ENCODE peak calls at places on chromosomes 7 and 10, in eight cellular contexts. One of them, this sample, is unnamed.

GRCh38 chr10:78472542-78472890 is 438.9 kb downstream of the RPS24 start:
- DNase-seq in transverse colon: no peak
- DNase-seq in ovary: peak; percentile 39
- DNase-seq in stomach: no peak
- DNase-seq in SK-N-SH: peak; percentile 69
- DNase-seq in suprapubic skin: no peak
- DNase-seq in sigmoid colon: no peak
- DNase-seq in GM12878: no peak
- DNase-seq in this sample: no peak

GRCh38 chr10:119406888-119407777 is 135.4 kb downstream of the RGS10 start:
- DNase-seq in transverse colon: no peak
- DNase-seq in ovary: no peak
- DNase-seq in stomach: no peak
- DNase-seq in SK-N-SH: no peak
- DNase-seq in suprapubic skin: no peak
- DNase-seq in sigmoid colon: no peak
- DNase-seq in GM12878: peak; percentile 12
- DNase-seq in this sample: no peak

GRCh38 chr7:128103498-128104108 is 72.4 kb upstream of the LRRC4 start:
- DNase-seq in transverse colon: no peak
- DNase-seq in ovary: peak; percentile 74
- DNase-seq in stomach: no peak
- DNase-seq in SK-N-SH: peak; percentile 66
- DNase-seq in suprapubic skin: no peak
- DNase-seq in sigmoid colon: no peak
- DNase-seq in GM12878: no peak
- DNase-seq in this sample: peak; percentile 32

GRCh38 chr10:51109821-51110533 is 35.7 kb downstream of the PRKG1 start:
- DNase-seq in transverse colon: no peak
- DNase-seq in ovary: no peak
- DNase-seq in stomach: no peak
- DNase-seq in SK-N-SH: no peak
- DNase-seq in suprapubic skin: no peak
- DNase-seq in sigmoid colon: no peak
- DNase-seq in GM12878: no peak
- DNase-seq in this sample: no peak

GRCh38 chr10:62464308-62464707 is 90.1 kb downstream of the ZNF365 start:
- DNase-seq in transverse colon: no peak
- DNase-seq in ovary: no peak
- DNase-seq in stomach: no peak
- DNase-seq in SK-N-SH: no peak
- DNase-seq in suprapubic skin: no peak
- DNase-seq in sigmoid colon: no peak
- DNase-seq in GM12878: no peak
- DNase-seq in this sample: no peak

GRCh38 chr10:65040796-65041195 is 1519.6 kb downstream of the REEP3 start:
- DNase-seq in transverse colon: no peak
- DNase-seq in ovary: no peak
- DNase-seq in stomach: no peak
- DNase-seq in SK-N-SH: no peak
- DNase-seq in suprapubic skin: no peak
- DNase-seq in sigmoid colon: no peak
- DNase-seq in GM12878: no peak
- DNase-seq in this sample: no peak

GRCh38 chr7:148914208-148914777 is 30.2 kb upstream of the EZH2 start:
- DNase-seq in transverse colon: no peak
- DNase-seq in ovary: no peak
- DNase-seq in stomach: no peak
- DNase-seq in SK-N-SH: no peak
- DNase-seq in suprapubic skin: no peak
- DNase-seq in sigmoid colon: no peak
- DNase-seq in GM12878: no peak
- DNase-seq in this sample: no peak

GRCh38 chr7:127845497-127846214 is 185.6 kb downstream of the LRRC4 start:
- DNase-seq in transverse colon: no peak
- DNase-seq in ovary: no peak
- DNase-seq in stomach: no peak
- DNase-seq in SK-N-SH: no peak
- DNase-seq in suprapubic skin: no peak
- DNase-seq in sigmoid colon: no peak
- DNase-seq in GM12878: no peak
- DNase-seq in this sample: no peak

GRCh38 chr10:42864575-42864974 is 82.0 kb downstream of the BMS1 start:
- DNase-seq in transverse colon: peak; percentile 14
- DNase-seq in ovary: no peak
- DNase-seq in stomach: no peak
- DNase-seq in SK-N-SH: peak; percentile 41
- DNase-seq in suprapubic skin: no peak
- DNase-seq in sigmoid colon: no peak
- DNase-seq in GM12878: no peak
- DNase-seq in this sample: no peak

GRCh38 chr10:50291261-50291850 is 40.0 kb upstream of the ASAH2 start:
- DNase-seq in transverse colon: no peak
- DNase-seq in ovary: no peak
- DNase-seq in stomach: no peak
- DNase-seq in SK-N-SH: no peak
- DNase-seq in suprapubic skin: no peak
- DNase-seq in sigmoid colon: no peak
- DNase-seq in GM12878: no peak
- DNase-seq in this sample: no peak

GRCh38 chr7:148274118-148274517 is 316.4 kb upstream of the C7orf33 start:
- DNase-seq in transverse colon: no peak
- DNase-seq in ovary: no peak
- DNase-seq in stomach: no peak
- DNase-seq in SK-N-SH: no peak
- DNase-seq in suprapubic skin: no peak
- DNase-seq in sigmoid colon: no peak
- DNase-seq in GM12878: no peak
- DNase-seq in this sample: no peak

GRCh38 chr7:135188298-135188984 is 17.9 kb upstream of the CYREN start:
- DNase-seq in transverse colon: no peak
- DNase-seq in ovary: no peak
- DNase-seq in stomach: peak; percentile 19
- DNase-seq in SK-N-SH: no peak
- DNase-seq in suprapubic skin: peak; percentile 72
- DNase-seq in sigmoid colon: no peak
- DNase-seq in GM12878: no peak
- DNase-seq in this sample: no peak

GRCh38 chr10:15504101-15504840 is 133.2 kb upstream of the FAM171A1 start:
- DNase-seq in transverse colon: no peak
- DNase-seq in ovary: no peak
- DNase-seq in stomach: no peak
- DNase-seq in SK-N-SH: no peak
- DNase-seq in suprapubic skin: no peak
- DNase-seq in sigmoid colon: no peak
- DNase-seq in GM12878: no peak
- DNase-seq in this sample: no peak

GRCh38 chr10:66799474-66799873 is 126.4 kb upstream of the LRRTM3 start:
- DNase-seq in transverse colon: no peak
- DNase-seq in ovary: no peak
- DNase-seq in stomach: no peak
- DNase-seq in SK-N-SH: no peak
- DNase-seq in suprapubic skin: no peak
- DNase-seq in sigmoid colon: no peak
- DNase-seq in GM12878: no peak
- DNase-seq in this sample: no peak

GRCh38 chr7:103538964-103539709 is 93.1 kb upstream of the SLC26A5 start:
- DNase-seq in transverse colon: no peak
- DNase-seq in ovary: no peak
- DNase-seq in stomach: no peak
- DNase-seq in SK-N-SH: no peak
- DNase-seq in suprapubic skin: no peak
- DNase-seq in sigmoid colon: no peak
- DNase-seq in GM12878: no peak
- DNase-seq in this sample: no peak

GRCh38 chr7:82210422-82211184 is 233.0 kb downstream of the CACNA2D1 start:
- DNase-seq in transverse colon: no peak
- DNase-seq in ovary: no peak
- DNase-seq in stomach: no peak
- DNase-seq in SK-N-SH: no peak
- DNase-seq in suprapubic skin: no peak
- DNase-seq in sigmoid colon: no peak
- DNase-seq in GM12878: no peak
- DNase-seq in this sample: no peak

GRCh38 chr7:19133390-19133789 is 11.8 kb downstream of the FERD3L start:
- DNase-seq in transverse colon: no peak
- DNase-seq in ovary: no peak
- DNase-seq in stomach: no peak
- DNase-seq in SK-N-SH: no peak
- DNase-seq in suprapubic skin: no peak
- DNase-seq in sigmoid colon: no peak
- DNase-seq in GM12878: no peak
- DNase-seq in this sample: no peak

GRCh38 chr10:110163192-110163773 is 44.1 kb upstream of the MXI1 start:
- DNase-seq in transverse colon: no peak
- DNase-seq in ovary: no peak
- DNase-seq in stomach: no peak
- DNase-seq in SK-N-SH: no peak
- DNase-seq in suprapubic skin: no peak
- DNase-seq in sigmoid colon: no peak
- DNase-seq in GM12878: no peak
- DNase-seq in this sample: no peak

GRCh38 chr10:110163841-110164240 is 43.6 kb upstream of the MXI1 start:
- DNase-seq in transverse colon: no peak
- DNase-seq in ovary: no peak
- DNase-seq in stomach: no peak
- DNase-seq in SK-N-SH: no peak
- DNase-seq in suprapubic skin: peak; percentile 16
- DNase-seq in sigmoid colon: no peak
- DNase-seq in GM12878: no peak
- DNase-seq in this sample: no peak

GRCh38 chr10:110165239-110165638 is 42.2 kb upstream of the MXI1 start:
- DNase-seq in transverse colon: no peak
- DNase-seq in ovary: no peak
- DNase-seq in stomach: no peak
- DNase-seq in SK-N-SH: no peak
- DNase-seq in suprapubic skin: peak; percentile 24
- DNase-seq in sigmoid colon: no peak
- DNase-seq in GM12878: no peak
- DNase-seq in this sample: no peak

GRCh38 chr10:110165867-110166266 is 41.5 kb upstream of the MXI1 start:
- DNase-seq in transverse colon: no peak
- DNase-seq in ovary: no peak
- DNase-seq in stomach: no peak
- DNase-seq in SK-N-SH: no peak
- DNase-seq in suprapubic skin: peak; percentile 47
- DNase-seq in sigmoid colon: no peak
- DNase-seq in GM12878: no peak
- DNase-seq in this sample: no peak

GRCh38 chr10:110162749-110163148 is 44.7 kb upstream of the MXI1 start:
- DNase-seq in transverse colon: peak; percentile 38
- DNase-seq in ovary: no peak
- DNase-seq in stomach: no peak
- DNase-seq in SK-N-SH: no peak
- DNase-seq in suprapubic skin: peak; percentile 60
- DNase-seq in sigmoid colon: no peak
- DNase-seq in GM12878: no peak
- DNase-seq in this sample: no peak
- H3K36me3 ChIP-seq in transverse colon: no peaks in the 10 kb centered on the region
- H3K36me3 ChIP-seq in ovary: no peaks in the 10 kb centered on the region
- H3K36me3 ChIP-seq in stomach: no peaks in the 10 kb centered on the region
- H3K36me3 ChIP-seq in SK-N-SH: no peaks in the 10 kb centered on the region
- H3K36me3 ChIP-seq in suprapubic skin: no peaks in the 10 kb centered on the region
- H3K36me3 ChIP-seq in sigmoid colon: no peaks in the 10 kb centered on the region
- H3K36me3 ChIP-seq in GM12878: no peaks in the 10 kb centered on the region
- H3K36me3 ChIP-seq in this sample: no peaks in the 10 kb centered on the region

DNA sequence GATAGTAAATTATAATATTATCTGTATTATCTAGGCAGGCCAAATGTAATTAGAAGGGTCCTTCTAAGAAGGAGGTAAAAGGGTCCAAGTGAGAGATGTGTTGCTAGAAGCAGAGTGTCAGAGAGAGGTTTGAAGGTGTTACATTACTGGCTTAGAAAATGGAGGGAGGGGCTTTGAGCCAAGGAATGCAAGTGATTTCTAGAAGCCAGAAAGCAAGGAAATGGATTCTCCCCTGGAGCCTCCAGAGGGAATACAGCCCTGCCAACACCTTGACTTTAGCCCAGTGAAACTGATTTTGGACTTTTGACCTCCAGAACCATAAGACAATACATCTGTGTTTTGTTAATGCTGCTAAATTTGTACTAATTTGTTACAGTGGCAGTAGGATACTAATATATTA is 97.9 kb upstream of the IL6 start:
- DNase-seq in transverse colon: no peak
- DNase-seq in ovary: no peak
- DNase-seq in stomach: no peak
- DNase-seq in SK-N-SH: no peak
- DNase-seq in suprapubic skin: no peak
- DNase-seq in sigmoid colon: no peak
- DNase-seq in GM12878: no peak
- DNase-seq in this sample: no peak
- TF ChIP-seq EP300 in transverse colon: no peak
- TF ChIP-seq EP300 in ovary: no peak
- TF ChIP-seq EP300 in stomach: no peak
- TF ChIP-seq EP300 in SK-N-SH: no peak
- TF ChIP-seq EP300 in suprapubic skin: no peak
- TF ChIP-seq EP300 in sigmoid colon: no peak
- TF ChIP-seq EP300 in GM12878: no peak
- TF ChIP-seq EP300 in this sample: no peak

GRCh38 chr10:96272986-96273280 is 1.6 kb upstream of the BLNK start:
- DNase-seq in transverse colon: no peak
- DNase-seq in ovary: no peak
- DNase-seq in stomach: no peak
- DNase-seq in SK-N-SH: no peak
- DNase-seq in suprapubic skin: no peak
- DNase-seq in sigmoid colon: no peak
- DNase-seq in GM12878: no peak
- DNase-seq in this sample: no peak

GRCh38 chr10:96270564-96270963 is 805 bp downstream of the BLNK start:
- DNase-seq in transverse colon: no peak
- DNase-seq in ovary: no peak
- DNase-seq in stomach: no peak
- DNase-seq in SK-N-SH: no peak
- DNase-seq in suprapubic skin: no peak
- DNase-seq in sigmoid colon: no peak
- DNase-seq in GM12878: no peak
- DNase-seq in this sample: no peak

GRCh38 chr10:96269438-96270300 is 1.7 kb downstream of the BLNK start:
- DNase-seq in transverse colon: peak; percentile 51
- DNase-seq in ovary: no peak
- DNase-seq in stomach: no peak
- DNase-seq in SK-N-SH: no peak
- DNase-seq in suprapubic skin: no peak
- DNase-seq in sigmoid colon: no peak
- DNase-seq in GM12878: no peak
- DNase-seq in this sample: no peak

GRCh38 chr10:96272256-96272985 is 1.1 kb upstream of the BLNK start:
- DNase-seq in transverse colon: no peak
- DNase-seq in ovary: no peak
- DNase-seq in stomach: no peak
- DNase-seq in SK-N-SH: no peak
- DNase-seq in suprapubic skin: no peak
- DNase-seq in sigmoid colon: no peak
- DNase-seq in GM12878: no peak
- DNase-seq in this sample: no peak

GRCh38 chr10:96271017-96271815 is at the start of gene BLNK:
- DNase-seq in transverse colon: peak; percentile 86
- DNase-seq in ovary: no peak
- DNase-seq in stomach: peak; percentile 90
- DNase-seq in SK-N-SH: no peak
- DNase-seq in suprapubic skin: no peak
- DNase-seq in sigmoid colon: peak; percentile 91
- DNase-seq in GM12878: peak; percentile 92
- DNase-seq in this sample: peak; percentile 19
- H3K27ac ChIP-seq in transverse colon: peak within 1 kb of the TSS; percentile 87
- H3K27ac ChIP-seq in ovary: no peak within 1 kb of the TSS
- H3K27ac ChIP-seq in stomach: peak within 1 kb of the TSS; percentile 89
- H3K27ac ChIP-seq in SK-N-SH: no peak within 1 kb of the TSS
- H3K27ac ChIP-seq in suprapubic skin: peak within 1 kb of the TSS; percentile 63
- H3K27ac ChIP-seq in sigmoid colon: peak within 1 kb of the TSS; percentile 48
- H3K27ac ChIP-seq in GM12878: peak within 1 kb of the TSS; percentile 98
- H3K27ac ChIP-seq in this sample: peak within 1 kb of the TSS; percentile 40

GRCh38 chr7:120964088-120964487 is 13.5 kb downstream of the ING3 start:
- DNase-seq in transverse colon: no peak
- DNase-seq in ovary: no peak
- DNase-seq in stomach: no peak
- DNase-seq in SK-N-SH: no peak
- DNase-seq in suprapubic skin: no peak
- DNase-seq in sigmoid colon: no peak
- DNase-seq in GM12878: no peak
- DNase-seq in this sample: no peak
- H3K36me3 ChIP-seq in transverse colon: no peaks in the 10 kb centered on the region
- H3K36me3 ChIP-seq in ovary: no peaks in the 10 kb centered on the region
- H3K36me3 ChIP-seq in stomach: peaks cover 8% of the 10 kb centered on the region
- H3K36me3 ChIP-seq in SK-N-SH: peaks cover 43% of the 10 kb centered on the region
- H3K36me3 ChIP-seq in suprapubic skin: peaks cover 16% of the 10 kb centered on the region
- H3K36me3 ChIP-seq in sigmoid colon: no peaks in the 10 kb centered on the region
- H3K36me3 ChIP-seq in GM12878: peaks cover 16% of the 10 kb centered on the region
- H3K36me3 ChIP-seq in this sample: no peaks in the 10 kb centered on the region

This sample was measured in tibial nerve.